ENCODE peak calls at places on chromosomes 12 and 14, in five cellular contexts. O is ovary, R is body of pancreas, S is uterus, Q is transverse colon. I is an unnamed sample.

GRCh38 chr12:101110856-101111255 is 99.2 kb downstream of the SLC5A8 start:
- DNase-seq in Q (no peak), R (no peak), O (no peak), S (no peak), I (no peak)

GRCh38 chr14:104148433-104149277 is 10.3 kb downstream of the KIF26A start:
- DNase-seq in Q (no peak), R (peak), O (no peak), S (no peak), I (no peak)

GRCh38 chr12:12723681-12724420 is 6.7 kb downstream of the CDKN1B start:
- DNase-seq in S (peak), R (peak), Q (peak), O (peak), I (peak)

GRCh38 chr12:53497461-53497860 is 1.8 kb downstream of the MAP3K12 start:
- DNase-seq in O (no peak), S (no peak), Q (no peak), R (no peak), I (peak)

GRCh38 chr14:39267592-39268112 is 33.9 kb downstream of the MIA2 start:
- DNase-seq in Q (no peak), R (no peak), O (no peak), S (no peak), I (no peak)

GRCh38 chr12:2638273-2639019 is 156.3 kb upstream of the FKBP4 start:
- DNase-seq in R (no peak), O (no peak), S (no peak), Q (no peak), I (no peak)

GRCh38 chr14:91119556-91120311 is 5.9 kb downstream of the DGLUCY start:
- DNase-seq in Q (peak), S (no peak), R (no peak), O (no peak), I (no peak)

GRCh38 chr12:78209851-78210493 is 379.3 kb downstream of the NAV3 start:
- DNase-seq in O (no peak), R (no peak), S (no peak), Q (no peak), I (no peak)

GRCh38 chr12:18358077-18358476 is 96.8 kb downstream of the PIK3C2G start:
- DNase-seq in S (no peak), R (no peak), O (no peak), Q (no peak), I (no peak)

GRCh38 chr14:104953097-104953496 is 25.1 kb downstream of the AHNAK2 start:
- DNase-seq in R (no peak), O (no peak), S (no peak), Q (no peak), I (no peak)

GRCh38 chr12:111084172-111084571 is 163.8 kb upstream of the MYL2 start:
- DNase-seq in S (no peak), R (no peak), Q (no peak), O (no peak), I (no peak)

GRCh38 chr14:104893435-104894207 is 28.6 kb downstream of the CEP170B start:
- DNase-seq in O (peak), Q (peak), S (peak), R (peak), I (no peak)

GRCh38 chr14:65222434-65222833 is 120.1 kb upstream of the MAX start:
- DNase-seq in R (peak), Q (peak), S (no peak), O (peak), I (peak)

GRCh38 chr12:82608706-82609105 is 78.0 kb upstream of the TMTC2 start:
- DNase-seq in R (no peak), Q (no peak), O (no peak), S (no peak), I (no peak)

GRCh38 chr12:53862206-53862605 is 76.4 kb upstream of the HOXC13 start:
- DNase-seq in Q (no peak), O (no peak), R (no peak), S (no peak), I (no peak)

GRCh38 chr14:73231874-73232851 is 5.1 kb upstream of the PAPLN start:
- DNase-seq in R (no peak), O (no peak), S (no peak), Q (no peak), I (no peak)

GRCh38 chr12:109719123-109720022 is 5.7 kb downstream of the FAM222A start:
- DNase-seq in R (no peak), Q (no peak), O (no peak), S (no peak), I (no peak)

GRCh38 chr12:53623526-53623925 is 2.7 kb downstream of the ATF7 start:
- DNase-seq in R (no peak), O (no peak), S (no peak), Q (no peak), I (no peak)

GRCh38 chr12:28303192-28303591 is 112.9 kb downstream of the CCDC91 start:
- DNase-seq in Q (no peak), R (no peak), S (no peak), O (no peak), I (no peak)

GRCh38 chr14:73180385-73180805 is 44.1 kb downstream of the PSEN1 start:
- DNase-seq in O (no peak), R (no peak), Q (no peak), S (no peak), I (no peak)

GRCh38 chr12:17139926-17140325 is 534.0 kb upstream of the LMO3 start:
- DNase-seq in O (no peak), S (no peak), Q (no peak), R (no peak), I (no peak)

GRCh38 chr14:95531473-95531872 is 3.4 kb upstream of the GLRX5 start:
- DNase-seq in S (no peak), R (no peak), O (no peak), Q (no peak), I (peak)
- TF ChIP-seq POLR2A in S (no peak), R (no peak), O (no peak), Q (no peak), I (no peak)

DNA sequence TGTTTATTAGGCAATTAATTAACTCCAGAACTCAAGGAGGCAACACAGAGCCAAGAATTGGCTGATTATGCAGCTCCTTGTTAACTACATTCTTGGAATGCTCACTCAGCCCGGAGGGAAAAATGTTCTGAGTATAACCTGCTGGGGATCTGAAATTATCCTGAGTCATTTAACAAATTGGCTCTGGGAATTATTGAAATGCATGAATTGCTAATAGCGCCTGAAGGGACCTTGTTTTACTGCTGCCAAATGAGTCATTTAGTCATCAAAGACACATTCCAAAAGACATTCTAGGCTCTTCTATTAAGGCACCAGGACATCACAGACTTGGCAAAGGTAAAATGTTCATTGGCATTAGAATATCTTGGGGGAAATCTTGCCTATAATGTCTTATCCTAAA is 13.0 kb downstream of the TMEM52B start:
- DNase-seq in S (no peak), Q (no peak), O (no peak), R (no peak), I (no peak)
- H3K27ac ChIP-seq in S (no peak), Q (no peak), O (no peak), R (no peak), I (no peak)

DNA sequence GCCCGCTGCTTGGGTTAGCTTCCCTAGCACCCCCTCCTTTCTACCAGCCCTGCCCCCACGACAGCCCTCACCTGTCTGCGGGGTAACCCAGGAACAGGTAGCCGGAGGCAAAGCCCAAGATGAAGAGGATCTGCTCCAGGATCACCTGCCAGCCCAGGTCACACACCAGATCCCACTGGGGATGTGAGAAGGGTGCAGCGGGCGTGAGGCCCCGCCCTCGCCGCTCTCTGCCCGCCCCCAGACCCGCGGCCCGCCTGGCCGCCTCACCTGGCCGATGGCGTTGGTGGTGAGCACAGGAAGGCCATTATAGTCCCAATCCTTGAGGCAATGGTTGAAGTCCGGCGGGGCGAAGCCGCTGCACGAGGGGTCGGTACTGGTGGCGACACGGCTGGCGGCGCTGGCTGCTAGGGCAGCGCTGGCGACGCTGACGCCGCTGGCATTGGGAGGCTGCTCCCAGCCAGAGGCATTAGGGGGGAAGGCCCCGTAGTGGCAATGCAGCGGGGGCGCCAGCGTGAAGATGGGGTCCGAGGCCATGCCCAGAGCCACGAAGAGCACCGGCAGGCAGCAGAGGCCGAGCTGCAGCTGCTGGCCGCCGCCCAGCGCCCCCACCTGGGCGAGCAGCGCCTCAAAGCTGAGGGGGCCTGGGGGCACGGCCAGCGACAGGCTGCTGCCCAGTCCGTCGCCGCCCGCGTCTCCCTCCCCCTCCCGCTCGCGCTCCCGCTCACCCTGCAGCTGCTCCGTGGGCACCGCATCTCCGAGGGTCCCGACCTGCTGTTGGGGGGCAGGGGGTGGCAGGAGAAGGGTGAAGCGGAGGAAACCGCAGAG is 794 bp downstream of the SLC22A17 start:
- DNase-seq in Q (no peak), R (no peak), S (no peak), O (peak), I (no peak)
- H3K4me3 ChIP-seq in Q (peak), R (peak), S (peak), O (peak), I (peak)

DNA sequence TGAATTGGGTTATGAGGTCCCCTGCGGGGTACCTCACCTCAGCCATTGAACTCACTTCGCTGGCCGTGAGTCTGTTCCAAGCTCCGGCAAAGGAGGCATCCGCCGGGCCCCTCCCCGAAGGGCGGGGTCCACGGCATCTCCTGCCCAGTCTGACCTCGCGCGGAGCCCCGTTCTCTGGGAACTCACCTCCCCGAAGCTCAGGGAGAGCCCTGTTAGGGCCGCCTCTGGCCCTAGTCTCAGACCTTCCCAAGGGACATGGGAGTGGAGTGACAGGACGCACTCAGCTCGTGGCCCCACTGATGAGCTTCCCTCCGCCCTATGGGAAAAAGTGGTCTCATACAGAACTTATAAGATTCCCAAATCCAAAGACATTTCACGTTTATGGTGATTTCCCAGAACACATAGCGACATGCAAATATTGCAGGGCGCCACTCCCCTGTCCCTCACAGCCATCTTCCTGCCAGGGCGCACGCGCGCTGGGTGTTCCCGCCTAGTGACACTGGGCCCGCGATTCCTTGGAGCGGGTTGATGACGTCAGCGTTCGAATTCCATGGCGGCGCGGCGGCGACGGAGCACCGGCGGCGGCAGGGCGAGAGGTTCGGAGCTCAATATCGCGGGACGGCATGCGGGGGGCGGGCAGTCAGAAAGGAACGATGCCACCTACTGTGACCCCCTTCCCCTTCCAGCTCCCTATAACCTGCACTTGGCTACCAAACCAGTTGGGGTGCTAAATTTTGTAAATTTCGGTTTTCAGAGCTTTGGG is at the start of gene PARP2:
- DNase-seq in Q (peak), R (peak), O (peak), S (peak), I (peak)
- TF ChIP-seq POLR2A in Q (peak), R (peak), O (peak), S (peak), I (peak)